ENCODE peak calls at places on chromosomes 13 and 19, in four cellular contexts. One of them, this sample, is unnamed.

GRCh38 chr19:54667217-54667616 is 4.4 kb downstream of the LILRB4 start:
- DNase-seq in foreskin fibroblast: no peak
- DNase-seq in progenitor cell of endocrine pancreas: no peak
- DNase-seq in NCI-H1092: no peak
- DNase-seq in this sample: no peak

GRCh38 chr13:39531646-39532045 is 71.3 kb downstream of the LHFPL6 start:
- DNase-seq in progenitor cell of endocrine pancreas: no peak
- DNase-seq in foreskin fibroblast: peak
- DNase-seq in NCI-H1092: no peak
- DNase-seq in this sample: no peak

GRCh38 chr13:99345345-99345744 is 38.1 kb upstream of the GPR183 start:
- DNase-seq in NCI-H1092: no peak
- DNase-seq in progenitor cell of endocrine pancreas: no peak
- DNase-seq in foreskin fibroblast: no peak
- DNase-seq in this sample: no peak

GRCh38 chr19:6458695-6459355 is 767 bp downstream of the SLC25A23 start:
- DNase-seq in progenitor cell of endocrine pancreas: no peak
- DNase-seq in foreskin fibroblast: no peak
- DNase-seq in NCI-H1092: no peak
- DNase-seq in this sample: no peak

GRCh38 chr19:52028780-52029123 is 573 bp upstream of the ZNF614 start:
- DNase-seq in NCI-H1092: peak
- DNase-seq in progenitor cell of endocrine pancreas: no peak
- DNase-seq in foreskin fibroblast: no peak
- DNase-seq in this sample: no peak

GRCh38 chr19:54462713-54463530 is 656 bp downstream of the LENG9 start:
- DNase-seq in foreskin fibroblast: peak
- DNase-seq in NCI-H1092: no peak
- DNase-seq in progenitor cell of endocrine pancreas: no peak
- DNase-seq in this sample: peak

GRCh38 chr13:87674143-87674772 is 3.1 kb downstream of the SLITRK5 start:
- DNase-seq in NCI-H1092: no peak
- DNase-seq in progenitor cell of endocrine pancreas: no peak
- DNase-seq in foreskin fibroblast: no peak
- DNase-seq in this sample: no peak

GRCh38 chr13:44432595-44432994 is 59.0 kb downstream of the SERP2 start:
- DNase-seq in foreskin fibroblast: no peak
- DNase-seq in NCI-H1092: no peak
- DNase-seq in progenitor cell of endocrine pancreas: no peak
- DNase-seq in this sample: no peak

GRCh38 chr13:29924482-29924884 is 74.1 kb upstream of the UBL3 start:
- DNase-seq in progenitor cell of endocrine pancreas: no peak
- DNase-seq in foreskin fibroblast: peak
- DNase-seq in NCI-H1092: peak
- DNase-seq in this sample: no peak

GRCh38 chr13:113499936-113500335 is 9.4 kb upstream of the DCUN1D2 start:
- DNase-seq in progenitor cell of endocrine pancreas: no peak
- DNase-seq in foreskin fibroblast: peak
- DNase-seq in NCI-H1092: no peak
- DNase-seq in this sample: no peak

GRCh38 chr13:110418944-110419343 is 111.9 kb downstream of the COL4A2 start:
- DNase-seq in progenitor cell of endocrine pancreas: no peak
- DNase-seq in NCI-H1092: no peak
- DNase-seq in foreskin fibroblast: no peak
- DNase-seq in this sample: no peak

GRCh38 chr13:35979378-35979911 is 151.7 kb downstream of the DCLK1 start:
- DNase-seq in progenitor cell of endocrine pancreas: no peak
- DNase-seq in NCI-H1092: no peak
- DNase-seq in foreskin fibroblast: peak
- DNase-seq in this sample: no peak

This sample was measured in NCI-H774.